ENCODE peak calls at places on chromosomes 12 and 14, in six cellular contexts. C is HepG2; D is BJ; K is body of pancreas; E is thyroid gland; W is CD8-positive, alpha-beta memory T cell. H is an unnamed sample. For H3K36me3, the result is how much of the 10 kb centered on the place peaks cover.

GRCh38 chr12:9867531-9867930 is 1.6 kb downstream of the CLEC2B start:
- DNase-seq in C (no peak), D (no peak), K (no peak), E (no peak), W (no peak), H (no peak)

GRCh38 chr12:49543914-49544815 is 5.3 kb downstream of the KCNH3 start:
- DNase-seq in C (no peak), D (no peak), K (no peak), E (no peak), W (no peak), H (no peak)

GRCh38 chr14:100620437-100621100 is 33.4 kb upstream of the BEGAIN start:
- DNase-seq in C (no peak), D (no peak), K (no peak), E (no peak), W (no peak), H (no peak)

GRCh38 chr12:116532428-116532827 is 26.8 kb upstream of the MAP1LC3B2 start:
- DNase-seq in C (no peak), D (no peak), K (no peak), E (no peak), W (no peak), H (no peak)

GRCh38 chr14:72745991-72746980 is 147.6 kb downstream of the DPF3 start:
- DNase-seq in C (no peak), D (peak), K (no peak), E (peak), W (no peak), H (no peak)

GRCh38 chr14:69376439-69376838 is 21.7 kb downstream of the ERH start:
- DNase-seq in C (peak), D (no peak), K (no peak), E (no peak), W (no peak), H (no peak)

GRCh38 chr14:34628681-34629135 is 1.2 kb downstream of the SNX6 start:
- DNase-seq in C (peak), D (no peak), K (no peak), E (no peak), W (peak), H (peak)

GRCh38 chr14:101950516-101951215 is 13.7 kb upstream of the DYNC1H1 start:
- DNase-seq in C (no peak), D (no peak), K (no peak), E (no peak), W (no peak), H (no peak)

GRCh38 chr14:99986416-99986815 is 78.8 kb upstream of the EVL start:
- DNase-seq in C (no peak), D (peak), K (no peak), E (no peak), W (no peak), H (no peak)

GRCh38 chr14:89841855-89842254 is 112.7 kb downstream of the EFCAB11 start:
- DNase-seq in C (no peak), D (no peak), K (no peak), E (no peak), W (no peak), H (no peak)

DNA sequence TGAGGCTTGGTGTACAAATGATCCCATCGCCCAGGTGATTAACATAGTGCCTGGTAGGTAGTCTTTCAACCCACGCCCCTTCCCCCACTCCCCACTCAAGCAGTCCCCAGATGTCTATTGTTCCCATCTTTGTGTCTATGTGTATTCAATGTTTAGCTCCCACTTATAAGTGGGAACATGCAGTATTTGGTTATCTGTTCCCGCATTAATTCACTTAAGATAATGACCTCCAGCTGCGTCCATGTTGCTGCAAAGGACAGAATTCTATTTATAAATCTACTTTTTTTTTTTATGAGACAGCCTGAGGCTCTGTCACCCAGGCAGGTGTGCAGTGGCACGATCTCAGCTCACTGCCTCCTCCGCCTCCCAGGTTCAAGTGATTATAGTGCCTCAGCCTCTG is 15.7 kb downstream of the SPX start:
- DNase-seq in C (no peak), D (no peak), K (no peak), E (no peak), W (no peak), H (no peak)
- H3K4me3 ChIP-seq in C (no peak), D (no peak), K (no peak), E (no peak), W (no peak), H (no peak)

DNA sequence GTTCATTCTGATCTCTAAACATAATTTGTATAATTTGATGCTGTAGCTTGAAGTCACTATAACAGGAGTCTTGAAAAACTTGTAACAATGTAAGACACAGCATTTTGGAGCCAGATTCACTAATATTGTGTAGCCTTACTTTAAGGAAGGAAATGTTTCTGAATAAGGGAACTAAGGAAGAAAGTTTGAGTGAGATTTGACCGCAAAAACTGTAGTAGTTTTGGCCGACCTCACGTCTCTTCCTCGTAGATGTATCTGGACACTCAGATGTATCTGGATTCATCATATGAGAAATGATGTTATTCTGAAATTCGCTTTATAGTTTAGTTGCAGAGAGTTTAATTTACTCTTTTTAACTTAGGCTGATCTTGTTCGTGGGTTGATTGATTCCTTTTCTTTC is 13.9 kb upstream of the DNAH10 start:
- DNase-seq in C (no peak), D (no peak), K (no peak), E (no peak), W (no peak), H (no peak)
- H3K36me3 ChIP-seq in C (under half), D (under half), K (under half), E (half or more), W (under half), H (half or more)

GRCh38 chr14:28760431-28760996 is 6.1 kb upstream of the FOXG1 start:
- DNase-seq in C (no peak), D (no peak), K (no peak), E (no peak), W (no peak), H (no peak)

GRCh38 chr14:28758253-28758915 is 8.2 kb upstream of the FOXG1 start:
- DNase-seq in C (no peak), D (no peak), K (no peak), E (no peak), W (no peak), H (no peak)

GRCh38 chr14:28761438-28762289 is 4.9 kb upstream of the FOXG1 start:
- DNase-seq in C (no peak), D (no peak), K (no peak), E (no peak), W (no peak), H (no peak)

GRCh38 chr14:28759056-28759657 is 7.4 kb upstream of the FOXG1 start:
- DNase-seq in C (no peak), D (no peak), K (no peak), E (no peak), W (no peak), H (no peak)

DNA sequence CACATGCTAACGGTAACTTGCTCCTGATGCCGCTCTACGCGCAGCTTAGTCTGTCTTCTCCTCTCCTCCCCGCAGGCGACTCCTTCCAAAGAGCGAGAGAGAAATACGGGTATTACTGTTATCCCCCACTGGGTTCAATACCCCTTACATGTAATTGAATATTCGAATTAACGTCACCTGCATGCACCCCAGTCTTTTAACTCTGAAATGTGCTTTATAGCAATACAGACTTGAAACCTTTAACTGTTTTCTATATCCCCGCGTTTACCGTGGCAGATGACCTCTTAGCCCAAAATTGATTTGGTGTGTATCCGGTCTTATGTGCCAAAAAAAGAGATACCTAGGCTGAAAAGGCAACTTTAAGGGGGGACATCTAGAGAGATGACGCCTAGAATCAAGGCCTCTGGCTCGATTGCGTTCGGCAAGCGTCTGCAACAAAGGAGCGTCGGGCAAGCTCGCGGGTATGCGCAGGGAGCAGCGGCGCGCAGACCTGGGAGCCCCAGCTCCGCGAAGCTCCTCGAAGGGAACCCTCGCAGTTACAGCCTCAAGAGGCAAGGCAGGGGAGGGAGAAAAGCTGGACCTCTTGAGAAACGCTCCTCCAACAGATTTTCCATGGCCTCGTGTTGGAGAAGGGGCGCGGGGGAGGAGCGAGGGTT is 6.8 kb upstream of the FOXG1 start:
- DNase-seq in C (no peak), D (no peak), K (no peak), E (no peak), W (no peak), H (no peak)
- H3K4me3 ChIP-seq in C (no peak), D (no peak), K (no peak), E (no peak), W (no peak), H (no peak)

GRCh38 chr14:52000019-52000582 is 10.8 kb downstream of the RTRAF start:
- DNase-seq in C (no peak), D (no peak), K (no peak), E (no peak), W (no peak), H (no peak)
- H3K36me3 ChIP-seq in C (half or more), D (under half), K (under half), E (under half), W (half or more), H (half or more)

DNA sequence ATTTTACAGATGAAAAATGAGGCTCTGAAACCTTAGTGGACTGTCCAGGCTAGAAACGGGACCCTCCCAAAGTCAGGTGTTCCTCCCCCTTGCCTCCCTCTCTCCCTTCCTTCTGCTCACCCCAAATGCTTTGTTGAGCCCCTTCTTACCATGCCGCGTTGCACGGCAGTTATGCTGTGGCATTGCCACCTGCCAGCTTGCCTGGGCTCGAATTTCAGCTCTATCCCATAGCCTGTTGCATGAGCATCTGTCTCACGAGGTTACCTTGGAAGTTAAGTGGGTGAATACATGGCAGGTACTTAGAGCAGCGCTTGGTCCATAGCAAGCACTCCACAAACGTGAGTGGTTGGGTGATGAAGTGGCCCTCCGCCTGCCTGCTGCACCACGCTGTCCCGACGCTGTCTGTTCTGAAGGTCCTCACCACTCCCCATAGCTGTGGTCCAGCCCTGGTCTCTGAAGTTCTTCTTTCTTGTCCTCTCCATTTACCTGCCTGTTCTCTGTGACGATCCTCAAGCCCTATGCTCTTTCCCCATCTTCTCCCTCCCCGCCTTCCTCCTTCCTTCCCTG is 269.9 kb downstream of the CACNA1C start:
- DNase-seq in C (no peak), D (no peak), K (no peak), E (no peak), W (no peak), H (no peak)
- H3K4me3 ChIP-seq in C (no peak), D (no peak), K (no peak), E (no peak), W (no peak), H (no peak)

DNA sequence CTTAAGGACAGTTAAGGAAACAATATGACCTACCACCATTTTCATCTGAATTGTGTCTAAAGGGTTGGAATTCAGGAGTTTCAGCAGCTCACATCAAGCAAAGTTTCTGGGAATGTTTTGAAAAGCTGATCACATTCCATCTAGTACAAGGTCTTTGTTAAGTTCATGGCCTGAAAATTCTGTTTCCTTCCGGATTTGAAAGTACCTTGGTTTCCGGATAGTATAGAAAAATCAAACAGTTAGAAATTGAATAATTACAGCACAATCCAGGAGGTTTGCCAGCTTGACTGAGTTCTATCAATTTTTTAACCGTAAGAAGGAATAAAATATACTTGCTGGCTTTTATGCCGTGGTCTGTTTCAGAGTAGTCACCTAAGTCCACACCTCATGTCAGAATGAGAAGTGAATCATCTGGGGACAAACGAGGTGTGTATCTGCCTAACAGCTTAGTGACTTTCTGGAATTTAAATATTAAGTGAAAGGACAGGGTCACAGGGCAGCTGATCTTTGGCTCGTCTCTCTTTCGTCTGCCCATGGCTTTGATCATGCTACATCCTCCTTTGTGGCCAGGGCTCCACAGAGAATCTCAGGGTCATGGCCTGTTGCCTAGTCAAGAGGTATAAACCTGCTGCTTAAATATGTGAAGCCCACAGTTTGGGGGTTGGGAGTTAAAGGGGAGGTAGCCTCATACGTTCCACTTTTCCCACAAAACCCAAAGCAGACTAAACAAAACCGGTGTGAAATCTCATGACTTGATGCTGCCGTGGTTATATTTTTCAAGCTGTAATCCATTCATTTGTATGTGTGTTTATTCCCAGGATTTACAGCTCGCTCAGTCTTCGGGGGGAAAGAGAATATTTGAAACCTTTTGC is 136.8 kb downstream of the HMGA2 start:
- DNase-seq in C (peak), D (no peak), K (no peak), E (peak), W (no peak), H (no peak)
- H3K36me3 ChIP-seq in C (under half), D (under half), K (under half), E (under half), W (under half), H (under half)

GRCh38 chr12:76863005-76863670 is 15.7 kb downstream of the CSRP2 start:
- DNase-seq in C (no peak), D (peak), K (no peak), E (no peak), W (no peak), H (no peak)

GRCh38 chr12:76864791-76865400 is 13.9 kb downstream of the CSRP2 start:
- DNase-seq in C (no peak), D (no peak), K (no peak), E (no peak), W (no peak), H (no peak)

GRCh38 chr12:76866726-76867125 is 12.1 kb downstream of the CSRP2 start:
- DNase-seq in C (no peak), D (peak), K (no peak), E (peak), W (no peak), H (no peak)

GRCh38 chr12:76866146-76866545 is 12.7 kb downstream of the CSRP2 start:
- DNase-seq in C (no peak), D (no peak), K (no peak), E (no peak), W (no peak), H (no peak)

DNA sequence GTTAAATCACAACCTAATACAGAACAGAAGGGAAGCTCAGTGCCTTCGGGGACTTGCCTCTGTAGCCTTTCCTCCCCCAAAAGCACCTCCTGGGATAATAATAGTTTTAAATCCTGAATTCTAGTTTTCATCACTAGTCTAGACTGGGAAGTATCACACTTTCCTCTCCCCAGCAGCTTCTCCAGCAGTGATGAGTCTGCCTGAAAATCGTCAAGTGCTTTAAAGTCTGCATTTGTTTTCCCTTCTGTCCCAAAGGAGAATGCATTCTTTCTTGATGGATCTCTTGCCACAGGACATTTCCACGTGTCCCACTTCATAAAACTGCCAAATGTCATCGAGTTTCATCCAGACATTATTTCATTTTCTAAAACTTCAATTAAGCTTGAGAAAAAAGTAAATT is 15.0 kb downstream of the CSRP2 start:
- DNase-seq in C (no peak), D (no peak), K (no peak), E (no peak), W (no peak), H (no peak)
- H3K4me3 ChIP-seq in C (no peak), D (no peak), K (no peak), E (no peak), W (no peak), H (no peak)

DNA sequence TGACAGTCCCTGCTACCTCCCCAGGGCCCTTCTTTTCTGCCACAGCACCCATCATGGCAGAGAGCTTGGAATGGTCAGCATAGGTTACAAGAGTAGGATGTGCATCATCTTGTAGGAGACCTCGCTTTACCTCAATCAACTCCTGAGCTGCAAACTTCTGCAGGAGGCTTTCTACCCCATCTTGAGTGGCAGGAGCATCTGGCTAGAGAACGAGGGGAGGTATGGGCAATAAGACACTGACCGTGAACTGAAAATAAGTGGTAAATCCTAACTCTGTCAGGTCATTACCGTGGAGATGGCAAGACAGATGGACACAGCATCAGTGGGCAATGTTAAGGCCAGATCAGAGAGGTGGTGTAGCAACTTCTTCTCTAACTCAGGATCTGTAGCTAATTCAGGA is 7.8 kb downstream of the METTL3 start:
- DNase-seq in C (no peak), D (no peak), K (no peak), E (no peak), W (no peak), H (no peak)
- H3K36me3 ChIP-seq in C (half or more), D (under half), K (under half), E (under half), W (under half), H (half or more)

DNA sequence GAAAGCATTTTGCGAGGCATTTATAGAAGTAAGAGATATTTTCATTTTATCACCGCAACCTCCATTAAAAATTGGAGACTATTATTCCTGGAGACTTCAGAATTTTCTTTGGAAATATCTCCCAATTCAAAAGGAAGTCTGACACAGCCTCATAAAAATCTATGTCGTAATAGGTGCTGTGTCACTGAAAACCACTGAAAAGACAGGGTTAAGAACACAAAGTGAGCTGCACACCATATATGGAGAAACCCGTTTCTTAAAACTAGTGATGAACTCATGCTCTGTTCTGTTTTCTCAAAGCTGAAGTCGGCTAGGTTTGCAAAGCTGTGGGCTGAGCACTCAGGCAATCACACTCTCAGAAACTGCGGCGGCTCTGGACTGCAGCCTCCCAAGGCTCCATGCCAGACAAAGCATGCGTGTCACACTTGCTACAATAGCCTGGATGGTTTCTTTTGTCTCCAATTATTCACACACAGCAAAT is at the start of gene GLIPR1:
- DNase-seq in C (peak), D (peak), K (peak), E (peak), W (peak), H (peak)
- H3K4me3 ChIP-seq in C (peak), D (peak), K (peak), E (no peak), W (peak), H (peak)